ENCODE peak calls at places on chromosomes 13 and 19, in seven cellular contexts. Z, W, O, D, M, I and B are unnamed samples.

GRCh38 chr19:38852231-38853044 is 2.7 kb upstream of the HNRNPL start:
- DNase-seq in M (peak; percentile 63), W (peak; percentile 81), D (no peak), Z (peak; percentile 56), O (peak; percentile 79), I (peak; percentile 45), B (peak; percentile 53)

GRCh38 chr13:48411281-48412099 is 1.4 kb downstream of the LPAR6 start:
- DNase-seq in D (no peak), Z (no peak), O (peak; percentile 21), M (no peak), W (no peak), I (no peak), B (no peak)

GRCh38 chr13:27035892-27036235 is 135.7 kb downstream of the USP12 start:
- DNase-seq in W (peak; percentile 42), Z (no peak), I (no peak), O (peak; percentile 56), D (no peak), M (no peak), B (no peak)

GRCh38 chr13:112850273-112850672 is 118.7 kb upstream of the MCF2L start:
- DNase-seq in I (no peak), M (no peak), D (no peak), W (peak; percentile 43), Z (no peak), O (no peak), B (no peak)

GRCh38 chr19:10510301-10510802 is 6.9 kb downstream of the S1PR5 start:
- DNase-seq in M (no peak), O (no peak), W (peak; percentile 75), Z (no peak), I (peak; percentile 37), D (no peak), B (peak; percentile 60)

GRCh38 chr19:6286676-6287075 is 6.9 kb upstream of the MLLT1 start:
- DNase-seq in O (no peak), W (no peak), M (no peak), D (no peak), I (no peak), Z (no peak), B (no peak)

GRCh38 chr13:75705908-75706307 is 69.8 kb downstream of the LMO7 start:
- DNase-seq in O (no peak), W (no peak), I (no peak), M (no peak), Z (no peak), D (no peak), B (no peak)

GRCh38 chr19:48396010-48396870 is 2.8 kb downstream of the GRIN2D start:
- DNase-seq in W (no peak), Z (no peak), O (no peak), M (no peak), I (no peak), D (no peak), B (no peak)

GRCh38 chr13:113959198-113959597 is 14.7 kb downstream of the C13orf46 start:
- DNase-seq in Z (no peak), O (no peak), W (no peak), I (no peak), M (no peak), D (no peak), B (no peak)

GRCh38 chr19:48475369-48476068 is 6.3 kb downstream of the CYTH2 start:
- DNase-seq in M (no peak), D (no peak), I (no peak), O (no peak), Z (no peak), W (no peak), B (no peak)

GRCh38 chr19:49475995-49476880 is 2.2 kb downstream of the FLT3LG start:
- DNase-seq in M (no peak), I (peak; percentile 55), O (no peak), W (no peak), Z (peak; percentile 60), D (no peak), B (no peak)

GRCh38 chr13:98239156-98240076 is 62.3 kb upstream of the RNF113B start:
- DNase-seq in I (no peak), W (no peak), M (no peak), D (no peak), Z (no peak), O (no peak), B (no peak)

GRCh38 chr19:42284066-42284501 is 15.0 kb downstream of the CIC start:
- DNase-seq in Z (peak; percentile 86), I (peak; percentile 83), W (no peak), O (peak; percentile 71), M (peak; percentile 77), D (no peak), B (peak; percentile 91)

GRCh38 chr13:103354189-103354588 is 288.0 kb upstream of the SLC10A2 start:
- DNase-seq in W (no peak), Z (no peak), O (no peak), I (no peak), M (no peak), D (no peak), B (no peak)

GRCh38 chr19:55382522-55383054 is 1.5 kb downstream of the TMEM238 start:
- DNase-seq in I (no peak), O (no peak), D (no peak), W (no peak), Z (no peak), M (no peak), B (no peak)

GRCh38 chr19:18389095-18389735 is 3.3 kb downstream of the GDF15 start:
- DNase-seq in I (no peak), Z (no peak), W (no peak), M (no peak), O (no peak), D (no peak), B (no peak)
- H3K36me3 ChIP-seq in I (no peaks in the 10 kb centered on the region), Z (no peaks in the 10 kb centered on the region), W (peaks cover 28% of the 10 kb centered on the region), M (no peaks in the 10 kb centered on the region), O (peaks cover 9% of the 10 kb centered on the region), D (no peaks in the 10 kb centered on the region), B (no peaks in the 10 kb centered on the region)

DNA sequence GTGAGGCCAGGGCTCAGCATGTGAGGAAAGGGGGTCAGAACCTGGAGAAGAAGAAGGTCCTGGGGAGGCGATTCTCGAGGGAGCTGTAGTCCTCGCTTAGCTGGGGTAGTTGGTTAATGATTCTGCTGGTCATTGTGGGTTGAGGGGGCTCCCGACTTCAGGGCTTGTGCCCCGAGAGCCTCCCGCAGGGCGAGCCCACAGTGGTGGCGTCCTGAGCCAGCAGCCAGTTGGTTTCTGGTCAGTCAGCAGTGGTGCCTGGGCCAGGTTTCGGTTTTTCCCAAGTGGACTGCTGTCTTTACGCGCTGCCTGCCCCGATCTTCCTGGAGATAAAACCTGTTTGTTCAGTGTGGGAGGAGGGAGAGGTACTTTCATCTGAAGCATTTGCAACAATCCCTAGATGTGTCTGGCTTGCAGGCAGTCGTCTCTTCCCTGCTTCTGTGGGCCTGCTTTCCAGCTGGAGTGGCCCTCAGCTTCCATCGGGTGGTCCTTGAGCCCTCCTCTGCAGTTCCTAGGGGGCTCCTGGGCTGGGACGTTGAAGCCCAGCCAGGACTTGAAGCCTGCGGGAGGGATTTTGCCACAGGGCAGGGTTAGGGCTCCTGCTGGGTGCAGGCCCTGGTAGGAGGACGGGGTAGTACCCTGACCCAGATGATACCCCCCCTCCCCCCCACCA is 3.2 kb downstream of the PTBP1 start:
- DNase-seq in O (no peak), Z (peak; percentile 25), M (peak; percentile 53), D (no peak), I (no peak), W (peak; percentile 71), B (no peak)
- H3K36me3 ChIP-seq in O (peaks cover 49% of the 10 kb centered on the region), Z (peaks cover 40% of the 10 kb centered on the region), M (no peaks in the 10 kb centered on the region), D (peaks cover 74% of the 10 kb centered on the region), I (peaks cover 34% of the 10 kb centered on the region), W (peaks cover 32% of the 10 kb centered on the region), B (peaks cover 36% of the 10 kb centered on the region)

GRCh38 chr19:3433313-3433712 is 47.0 kb downstream of the SMIM24 start:
- DNase-seq in I (no peak), O (no peak), D (no peak), W (no peak), M (no peak), Z (no peak), B (no peak)
- H3K36me3 ChIP-seq in I (no peaks in the 10 kb centered on the region), O (peaks cover 46% of the 10 kb centered on the region), D (peaks cover 16% of the 10 kb centered on the region), W (no peaks in the 10 kb centered on the region), M (no peaks in the 10 kb centered on the region), Z (peaks cover 64% of the 10 kb centered on the region), B (no peaks in the 10 kb centered on the region)

DNA sequence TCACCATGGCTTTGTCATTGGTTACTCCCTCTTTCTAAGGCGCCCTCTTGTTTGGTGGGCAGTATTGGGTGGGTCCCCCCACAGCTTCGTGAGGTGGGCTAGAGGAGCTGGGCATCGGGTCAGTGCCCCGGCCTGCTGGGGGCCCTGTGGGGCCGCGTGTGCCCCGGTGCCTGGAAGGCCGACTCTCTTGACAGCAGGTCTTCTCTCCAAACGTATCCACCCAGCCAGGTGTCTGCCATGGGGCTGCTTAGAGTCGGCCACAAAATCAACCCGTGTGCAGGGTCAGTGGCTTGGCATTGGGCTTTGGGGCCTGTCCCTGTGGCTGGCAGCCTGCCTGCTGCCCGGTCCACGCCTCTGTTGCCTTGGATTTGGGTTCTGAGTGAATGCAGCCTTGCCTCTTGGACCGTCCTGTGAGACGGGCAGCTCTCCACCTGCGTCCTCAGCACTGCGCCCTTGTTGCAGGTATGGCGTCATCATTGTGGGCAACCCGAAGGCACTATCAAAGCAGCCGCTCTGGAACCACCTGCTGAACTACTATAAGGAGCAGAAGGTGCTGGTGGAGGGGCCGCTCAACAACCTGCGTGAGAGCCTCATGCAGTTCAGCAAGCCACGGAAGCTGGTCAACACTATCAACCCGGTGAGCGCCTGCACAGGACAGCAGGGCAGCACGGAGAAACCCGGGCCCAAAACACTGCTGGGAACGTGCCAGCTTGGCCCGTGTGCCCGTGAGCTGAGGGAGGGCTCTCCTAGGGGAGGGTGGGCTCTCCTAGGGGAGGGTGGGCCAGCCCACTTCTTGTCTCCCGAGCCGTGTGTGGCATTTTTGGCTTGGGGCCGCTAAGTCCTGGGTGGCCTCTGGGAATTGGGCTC is 31.4 kb downstream of the UPF1 start:
- DNase-seq in I (no peak), D (no peak), M (no peak), Z (peak; percentile 12), W (no peak), O (no peak), B (no peak)
- H3K36me3 ChIP-seq in I (peaks cover 96% of the 10 kb centered on the region), D (peaks cover 95% of the 10 kb centered on the region), M (no peaks in the 10 kb centered on the region), Z (peaks cover 100% of the 10 kb centered on the region), W (peaks cover 40% of the 10 kb centered on the region), O (peaks cover 83% of the 10 kb centered on the region), B (peaks cover 51% of the 10 kb centered on the region)